ENCODE peak calls at places on chromosomes 4 and X, in nine cellular contexts. W is suprapubic skin, E is NB4, J is ovary, Z is left ventricle myocardium inferior, A is mammary epithelial cell, G is heart right ventricle, D is choroid plexus epithelial cell, O is fibroblast of lung. R is an unnamed sample.

GRCh38 chr4:122977103-122977502 is 54.7 kb upstream of the NUDT6 start:
- DNase-seq in W (no peak), E (no peak), J (no peak), Z (no peak), A (no peak), G (no peak), D (no peak), O (no peak), R (no peak)

GRCh38 chrX:29880977-29881376 is 334.4 kb upstream of the MAGEB2 start:
- DNase-seq in W (no peak), E (no peak), J (no peak), Z (no peak), A (no peak), G (no peak), D (no peak), O (no peak), R (no peak)

GRCh38 chr4:48015216-48015615 is 1.3 kb downstream of the CNGA1 start:
- DNase-seq in W (no peak), E (no peak), J (no peak), Z (no peak), A (peak; percentile 36), G (no peak), D (no peak), O (no peak), R (no peak)

GRCh38 chr4:138348055-138348454 is 105.9 kb upstream of the SLC7A11 start:
- DNase-seq in W (no peak), E (peak; percentile 55), J (no peak), Z (no peak), A (peak; percentile 93), G (no peak), D (no peak), O (peak; percentile 7), R (no peak)

GRCh38 chr4:73620115-73620792 is at the start of gene RASSF6:
- DNase-seq in W (no peak), E (peak; percentile 19), J (peak; percentile 21), Z (no peak), A (peak; percentile 91), G (no peak), D (peak; percentile 27), O (peak; percentile 20), R (peak; percentile 63)

GRCh38 chrX:101191217-101191750 is 28.3 kb upstream of the DRP2 start:
- DNase-seq in W (peak; percentile 69), E (no peak), J (peak; percentile 33), Z (peak; percentile 15), A (no peak), G (peak; percentile 20), D (no peak), O (peak; percentile 29), R (no peak)

GRCh38 chr4:159206427-159206871 is 103.6 kb downstream of the RAPGEF2 start:
- DNase-seq in W (no peak), E (no peak), J (no peak), Z (no peak), A (peak; percentile 60), G (no peak), D (peak; percentile 52), O (peak; percentile 69), R (no peak)

GRCh38 chr4:25367004-25367621 is 9.9 kb upstream of the ANAPC4 start:
- DNase-seq in W (no peak), E (peak; percentile 72), J (no peak), Z (no peak), A (peak; percentile 9), G (no peak), D (peak; percentile 77), O (peak; percentile 37), R (peak; percentile 58)

GRCh38 chrX:39519213-39519544 is 578.6 kb downstream of the BCOR start:
- DNase-seq in W (no peak), E (no peak), J (peak; percentile 58), Z (peak; percentile 15), A (no peak), G (no peak), D (peak; percentile 43), O (peak; percentile 43), R (no peak)

GRCh38 chr4:95050980-95051688 is 293.4 kb downstream of the BMPR1B start:
- DNase-seq in W (no peak), E (no peak), J (no peak), Z (no peak), A (no peak), G (no peak), D (no peak), O (peak; percentile 3), R (no peak)

GRCh38 chr4:185892165-185892564 is 80.2 kb upstream of the SORBS2 start:
- DNase-seq in W (no peak), E (no peak), J (no peak), Z (no peak), A (no peak), G (no peak), D (peak; percentile 55), O (no peak), R (no peak)
- TF ChIP-seq CTCF in W (no peak), E (no peak), J (no peak), Z (no peak), A (no peak), G (no peak), D (no peak), O (no peak), R (no peak)

GRCh38 chr4:147309434-147309833 is 171.5 kb upstream of the EDNRA start:
- DNase-seq in W (no peak), E (no peak), J (no peak), Z (no peak), A (no peak), G (no peak), D (peak; percentile 47), O (peak; percentile 33), R (no peak)
- TF ChIP-seq CTCF in W (no peak), E (no peak), J (no peak), Z (no peak), A (no peak), G (no peak), D (no peak), O (no peak), R (no peak)

DNA sequence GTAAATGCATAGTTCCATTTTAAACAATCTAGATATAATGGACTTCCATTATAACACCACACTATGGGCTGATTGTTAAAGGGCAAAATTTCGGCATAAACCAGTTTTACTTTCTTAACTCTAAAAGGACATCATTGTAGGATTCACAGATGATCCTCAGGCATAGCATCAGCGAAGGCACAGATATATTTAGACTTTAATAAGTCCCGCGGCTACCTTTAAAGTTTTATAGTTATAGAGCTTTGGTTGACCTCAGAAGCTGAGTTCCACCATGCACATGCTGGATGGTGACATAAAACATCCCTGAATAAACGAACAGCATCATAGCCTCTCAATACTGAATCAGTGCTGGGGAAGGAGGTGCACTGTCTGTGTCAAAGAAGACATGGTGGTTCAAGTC is 125.0 kb upstream of the PDLIM3 start:
- DNase-seq in W (no peak), E (no peak), J (no peak), Z (no peak), A (no peak), G (no peak), D (no peak), O (no peak), R (no peak)
- TF ChIP-seq CTCF in W (no peak), E (no peak), J (no peak), Z (no peak), A (no peak), G (no peak), D (no peak), O (no peak), R (no peak)

GRCh38 chrX:118226060-118226428 is 109.4 kb upstream of the KLHL13 start:
- DNase-seq in W (no peak), E (peak; percentile 17), J (no peak), Z (no peak), A (no peak), G (no peak), D (peak; percentile 21), O (peak; percentile 20), R (peak; percentile 50)
- TF ChIP-seq CTCF in W (peak; percentile 26), E (no peak), J (no peak), Z (peak; percentile 50), A (peak; percentile 68), G (peak; percentile 54), D (peak; percentile 42), O (peak; percentile 29), R (peak; percentile 53)

DNA sequence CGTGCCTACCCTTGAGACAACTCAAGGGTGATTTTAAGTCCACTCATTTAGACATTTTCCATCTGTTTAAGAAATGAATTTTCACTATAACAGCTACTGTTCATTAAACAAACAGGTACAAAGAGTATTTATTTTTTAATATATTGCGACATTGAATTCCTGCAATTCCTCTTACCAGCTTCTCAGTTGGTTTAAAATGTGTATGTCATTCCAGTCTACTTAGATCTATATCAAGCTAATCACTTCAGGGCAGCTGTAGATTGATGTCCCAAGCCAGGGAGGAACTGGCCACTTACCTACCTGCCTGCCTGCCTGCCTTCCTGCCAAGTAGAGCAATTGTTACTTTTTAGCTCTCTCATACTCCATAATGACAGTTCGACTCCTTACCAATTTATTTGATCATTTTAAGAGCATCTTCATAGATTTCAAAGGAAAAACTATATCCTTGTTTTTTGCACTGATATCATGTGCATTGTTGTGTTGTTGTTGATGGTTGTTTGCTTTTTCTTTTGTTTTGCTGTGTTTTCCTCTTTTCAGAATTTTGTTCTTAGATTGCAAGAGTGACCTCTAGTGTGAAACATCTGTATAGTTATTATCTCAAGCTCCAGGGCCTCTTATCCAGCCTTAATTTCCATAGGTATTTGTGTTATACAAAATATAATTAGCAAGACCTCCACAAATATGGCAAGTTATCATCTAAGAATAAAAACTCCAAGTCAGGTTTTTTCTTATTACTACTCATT is 120.9 kb upstream of the NRK start:
- DNase-seq in W (no peak), E (peak; percentile 0), J (no peak), Z (no peak), A (peak; percentile 21), G (no peak), D (peak; percentile 38), O (peak; percentile 2), R (peak; percentile 14)
- TF ChIP-seq CTCF in W (no peak), E (no peak), J (no peak), Z (peak; percentile 40), A (peak; percentile 44), G (peak; percentile 33), D (peak; percentile 31), O (peak; percentile 30), R (peak; percentile 30)

GRCh38 chr4:42399393-42399792 is 2.1 kb downstream of the SHISA3 start:
- DNase-seq in W (no peak), E (no peak), J (no peak), Z (no peak), A (no peak), G (no peak), D (no peak), O (no peak), R (no peak)

GRCh38 chr4:42401171-42401570 is 3.9 kb downstream of the SHISA3 start:
- DNase-seq in W (no peak), E (no peak), J (no peak), Z (no peak), A (no peak), G (no peak), D (no peak), O (no peak), R (peak; percentile 50)

GRCh38 chr4:42398448-42399355 is 1.4 kb downstream of the SHISA3 start:
- DNase-seq in W (no peak), E (no peak), J (no peak), Z (peak; percentile 22), A (no peak), G (no peak), D (no peak), O (no peak), R (no peak)

GRCh38 chr4:42404001-42404400 is 6.7 kb downstream of the SHISA3 start:
- DNase-seq in W (no peak), E (no peak), J (no peak), Z (no peak), A (no peak), G (no peak), D (no peak), O (no peak), R (no peak)
- TF ChIP-seq CTCF in W (no peak), E (no peak), J (no peak), Z (no peak), A (no peak), G (no peak), D (peak; percentile 3), O (no peak), R (no peak)